ENCODE peak calls at places on chromosomes 1 and 21, in four cellular contexts. One of them, this sample, is unnamed.

GRCh38 chr1:147086129-147086528 is 86.1 kb downstream of the PRKAB2 start:
- DNase-seq in GM12865: no peak
- DNase-seq in A549: no peak
- DNase-seq in HFF-Myc: no peak
- DNase-seq in this sample: no peak

GRCh38 chr1:51464828-51465227 is 54.2 kb downstream of the EPS15 start:
- DNase-seq in A549: no peak
- DNase-seq in GM12865: no peak
- DNase-seq in HFF-Myc: no peak
- DNase-seq in this sample: no peak

GRCh38 chr1:235051521-235051920 is 77.1 kb downstream of the TOMM20 start:
- DNase-seq in GM12865: no peak
- DNase-seq in A549: no peak
- DNase-seq in HFF-Myc: no peak
- DNase-seq in this sample: no peak

GRCh38 chr1:54795100-54795665 is 5.9 kb downstream of the TTC22 start:
- DNase-seq in GM12865: no peak
- DNase-seq in HFF-Myc: no peak
- DNase-seq in A549: no peak
- DNase-seq in this sample: no peak

GRCh38 chr21:41373769-41374168 is 11.9 kb downstream of the MX2 start:
- DNase-seq in GM12865: no peak
- DNase-seq in A549: no peak
- DNase-seq in HFF-Myc: no peak
- DNase-seq in this sample: no peak

GRCh38 chr1:7679873-7680790 is 91.0 kb upstream of the VAMP3 start:
- DNase-seq in GM12865: peak
- DNase-seq in A549: peak
- DNase-seq in HFF-Myc: no peak
- DNase-seq in this sample: no peak

GRCh38 chr21:33478858-33479678 is 706 bp downstream of the TMEM50B start:
- DNase-seq in HFF-Myc: no peak
- DNase-seq in A549: no peak
- DNase-seq in GM12865: peak
- DNase-seq in this sample: no peak

GRCh38 chr1:156146749-156147405 is 6.5 kb upstream of the SEMA4A start:
- DNase-seq in A549: no peak
- DNase-seq in HFF-Myc: no peak
- DNase-seq in GM12865: peak
- DNase-seq in this sample: no peak

GRCh38 chr1:92701147-92701546 is 83.8 kb downstream of the EVI5 start:
- DNase-seq in A549: no peak
- DNase-seq in HFF-Myc: no peak
- DNase-seq in GM12865: no peak
- DNase-seq in this sample: no peak

GRCh38 chr21:22138297-22139016 is 1140.2 kb downstream of the NCAM2 start:
- DNase-seq in GM12865: no peak
- DNase-seq in HFF-Myc: no peak
- DNase-seq in A549: no peak
- DNase-seq in this sample: no peak

GRCh38 chr1:23483327-23484252 is at the start of gene ASAP3:
- DNase-seq in GM12865: no peak
- DNase-seq in HFF-Myc: no peak
- DNase-seq in A549: no peak
- DNase-seq in this sample: no peak

GRCh38 chr21:39114871-39115658 is 68.2 kb downstream of the PSMG1 start:
- DNase-seq in HFF-Myc: no peak
- DNase-seq in A549: no peak
- DNase-seq in GM12865: no peak
- DNase-seq in this sample: no peak

GRCh38 chr21:15301736-15302135 is 236.9 kb upstream of the NRIP1 start:
- DNase-seq in HFF-Myc: no peak
- DNase-seq in A549: no peak
- DNase-seq in GM12865: no peak
- DNase-seq in this sample: no peak

GRCh38 chr1:107897428-107898339 is 67.3 kb downstream of the VAV3 start:
- DNase-seq in A549: no peak
- DNase-seq in HFF-Myc: no peak
- DNase-seq in GM12865: peak
- DNase-seq in this sample: no peak

GRCh38 chr1:199759268-199759724 is 268.2 kb upstream of the NR5A2 start:
- DNase-seq in GM12865: no peak
- DNase-seq in A549: peak
- DNase-seq in HFF-Myc: no peak
- DNase-seq in this sample: no peak

GRCh38 chr21:39696620-39697019 is 48.4 kb upstream of the IGSF5 start:
- DNase-seq in GM12865: no peak
- DNase-seq in HFF-Myc: no peak
- DNase-seq in A549: no peak
- DNase-seq in this sample: no peak

GRCh38 chr1:27885114-27885528 is 12.8 kb downstream of the THEMIS2 start:
- DNase-seq in A549: no peak
- DNase-seq in GM12865: no peak
- DNase-seq in HFF-Myc: no peak
- DNase-seq in this sample: no peak

GRCh38 chr1:24911651-24912144 is 18.4 kb downstream of the RUNX3 start:
- DNase-seq in HFF-Myc: no peak
- DNase-seq in A549: no peak
- DNase-seq in GM12865: no peak
- DNase-seq in this sample: no peak

GRCh38 chr1:67646145-67647035 is 38.6 kb upstream of the GADD45A start:
- DNase-seq in HFF-Myc: peak
- DNase-seq in GM12865: no peak
- DNase-seq in A549: no peak
- DNase-seq in this sample: no peak

GRCh38 chr21:17947546-17947945 is 128.4 kb upstream of the C21orf91 start:
- DNase-seq in GM12865: no peak
- DNase-seq in A549: no peak
- DNase-seq in HFF-Myc: no peak
- DNase-seq in this sample: no peak

GRCh38 chr1:230328342-230329015 is 97.7 kb downstream of the PGBD5 start:
- DNase-seq in GM12865: no peak
- DNase-seq in A549: no peak
- DNase-seq in HFF-Myc: no peak
- DNase-seq in this sample: no peak

GRCh38 chr1:165869343-165869742 is 41.9 kb downstream of the UCK2 start:
- DNase-seq in HFF-Myc: no peak
- DNase-seq in A549: no peak
- DNase-seq in GM12865: no peak
- DNase-seq in this sample: no peak

GRCh38 chr21:40208206-40208950 is 341.1 kb downstream of the PCP4 start:
- DNase-seq in HFF-Myc: no peak
- DNase-seq in GM12865: no peak
- DNase-seq in A549: no peak
- DNase-seq in this sample: no peak

GRCh38 chr1:17276568-17276967 is 27.7 kb downstream of the PADI3 start:
- DNase-seq in HFF-Myc: no peak
- DNase-seq in A549: peak
- DNase-seq in GM12865: no peak
- DNase-seq in this sample: no peak

GRCh38 chr21:15195768-15196167 is 131.0 kb upstream of the NRIP1 start:
- DNase-seq in GM12865: no peak
- DNase-seq in A549: no peak
- DNase-seq in HFF-Myc: no peak
- DNase-seq in this sample: no peak

GRCh38 chr1:159055181-159055621 is 21.4 kb downstream of the AIM2 start:
- DNase-seq in GM12865: no peak
- DNase-seq in A549: no peak
- DNase-seq in HFF-Myc: no peak
- DNase-seq in this sample: no peak

GRCh38 chr1:210223174-210223904 is 9.3 kb upstream of the SERTAD4 start:
- DNase-seq in GM12865: no peak
- DNase-seq in A549: no peak
- DNase-seq in HFF-Myc: no peak
- DNase-seq in this sample: no peak

GRCh38 chr1:110215621-110216020 is 5.5 kb downstream of the KCNC4 start:
- DNase-seq in A549: no peak
- DNase-seq in HFF-Myc: no peak
- DNase-seq in GM12865: no peak
- DNase-seq in this sample: no peak

GRCh38 chr1:197774691-197775281 is 494 bp downstream of the DENND1B start:
- DNase-seq in HFF-Myc: no peak
- DNase-seq in A549: peak
- DNase-seq in GM12865: peak
- DNase-seq in this sample: peak
- TF ChIP-seq CTCF in HFF-Myc: no peak
- TF ChIP-seq CTCF in A549: no peak
- TF ChIP-seq CTCF in GM12865: no peak
- TF ChIP-seq CTCF in this sample: no peak

DNA sequence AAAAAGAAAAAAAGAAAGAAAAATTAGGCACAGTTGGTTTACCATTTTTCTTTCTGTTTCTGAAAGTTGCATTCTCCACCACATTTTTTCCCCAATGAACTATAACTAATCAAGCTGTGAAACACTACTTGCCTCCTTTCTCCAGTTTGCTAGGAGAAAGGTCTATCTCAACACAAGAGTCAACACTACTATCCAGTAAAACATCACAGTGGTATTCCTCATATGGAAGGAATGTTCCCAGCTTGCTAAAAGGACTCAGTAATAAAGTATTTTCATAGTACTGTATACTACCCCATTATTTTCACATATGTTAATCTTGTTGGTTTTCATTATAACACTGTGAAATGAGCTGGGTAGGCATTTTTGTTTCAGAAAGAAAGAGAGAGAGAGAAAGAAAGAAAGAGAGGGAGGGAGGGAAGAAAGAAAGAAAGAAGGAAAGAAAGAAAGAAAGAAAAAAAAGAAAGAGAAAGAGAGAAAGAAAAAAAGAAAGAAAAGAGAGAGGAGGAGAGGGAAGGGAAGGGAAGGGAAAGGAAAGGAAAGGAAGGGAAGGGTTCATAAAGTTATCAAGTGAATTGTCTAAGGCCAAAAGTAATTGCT is 7.9 kb downstream of the PTGER3 start:
- DNase-seq in GM12865: no peak
- DNase-seq in A549: no peak
- DNase-seq in HFF-Myc: no peak
- DNase-seq in this sample: no peak
- TF ChIP-seq CTCF in GM12865: no peak
- TF ChIP-seq CTCF in A549: no peak
- TF ChIP-seq CTCF in HFF-Myc: no peak
- TF ChIP-seq CTCF in this sample: no peak

GRCh38 chr1:1273152-1273534 is 511 bp downstream of the UBE2J2 start:
- DNase-seq in GM12865: no peak
- DNase-seq in HFF-Myc: no peak
- DNase-seq in A549: no peak
- DNase-seq in this sample: no peak
- TF ChIP-seq CTCF in GM12865: no peak
- TF ChIP-seq CTCF in HFF-Myc: no peak
- TF ChIP-seq CTCF in A549: no peak
- TF ChIP-seq CTCF in this sample: no peak

GRCh38 chr21:28337319-28337718 is 655.4 kb downstream of the LTN1 start:
- DNase-seq in A549: no peak
- DNase-seq in GM12865: peak
- DNase-seq in HFF-Myc: peak
- DNase-seq in this sample: no peak
- TF ChIP-seq CTCF in A549: no peak
- TF ChIP-seq CTCF in GM12865: no peak
- TF ChIP-seq CTCF in HFF-Myc: peak
- TF ChIP-seq CTCF in this sample: peak

GRCh38 chr1:94058766-94059165 is 62.2 kb downstream of the ABCA4 start:
- DNase-seq in A549: no peak
- DNase-seq in HFF-Myc: no peak
- DNase-seq in GM12865: no peak
- DNase-seq in this sample: no peak

GRCh38 chr1:94067196-94067595 is 53.8 kb downstream of the ABCA4 start:
- DNase-seq in GM12865: no peak
- DNase-seq in HFF-Myc: no peak
- DNase-seq in A549: no peak
- DNase-seq in this sample: no peak

GRCh38 chr1:94061513-94062443 is 59.2 kb downstream of the ABCA4 start:
- DNase-seq in HFF-Myc: peak
- DNase-seq in A549: peak
- DNase-seq in GM12865: peak
- DNase-seq in this sample: peak

GRCh38 chr1:94060720-94061119 is 60.2 kb downstream of the ABCA4 start:
- DNase-seq in GM12865: no peak
- DNase-seq in HFF-Myc: no peak
- DNase-seq in A549: no peak
- DNase-seq in this sample: no peak

DNA sequence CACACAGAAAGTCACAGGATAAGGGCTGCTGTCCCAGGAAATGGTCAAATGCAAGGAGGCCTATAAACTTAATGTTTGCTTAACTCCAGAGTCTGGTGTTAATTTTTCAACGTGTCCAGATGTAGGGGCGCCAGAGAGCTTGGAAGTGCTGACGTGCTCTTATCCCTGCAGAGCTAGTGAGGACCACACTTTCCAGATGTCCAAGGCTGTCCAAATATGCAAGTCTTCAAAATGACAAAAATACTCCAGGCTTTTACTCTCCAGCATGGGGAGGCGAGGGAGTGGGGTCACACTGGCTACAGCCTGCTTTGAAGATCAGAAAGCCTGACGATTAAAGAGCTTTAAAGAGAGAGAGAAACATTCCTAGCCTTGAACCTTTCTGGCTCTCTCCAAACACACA is 57.6 kb downstream of the ABCA4 start:
- DNase-seq in GM12865: no peak
- DNase-seq in HFF-Myc: peak
- DNase-seq in A549: no peak
- DNase-seq in this sample: no peak
- TF ChIP-seq CTCF in GM12865: no peak
- TF ChIP-seq CTCF in HFF-Myc: peak
- TF ChIP-seq CTCF in A549: peak
- TF ChIP-seq CTCF in this sample: peak

GRCh38 chr21:45012661-45013270 is 61.6 kb upstream of the ADARB1 start:
- DNase-seq in HFF-Myc: no peak
- DNase-seq in GM12865: no peak
- DNase-seq in A549: peak
- DNase-seq in this sample: peak
- TF ChIP-seq CTCF in HFF-Myc: no peak
- TF ChIP-seq CTCF in GM12865: no peak
- TF ChIP-seq CTCF in A549: no peak
- TF ChIP-seq CTCF in this sample: no peak

DNA sequence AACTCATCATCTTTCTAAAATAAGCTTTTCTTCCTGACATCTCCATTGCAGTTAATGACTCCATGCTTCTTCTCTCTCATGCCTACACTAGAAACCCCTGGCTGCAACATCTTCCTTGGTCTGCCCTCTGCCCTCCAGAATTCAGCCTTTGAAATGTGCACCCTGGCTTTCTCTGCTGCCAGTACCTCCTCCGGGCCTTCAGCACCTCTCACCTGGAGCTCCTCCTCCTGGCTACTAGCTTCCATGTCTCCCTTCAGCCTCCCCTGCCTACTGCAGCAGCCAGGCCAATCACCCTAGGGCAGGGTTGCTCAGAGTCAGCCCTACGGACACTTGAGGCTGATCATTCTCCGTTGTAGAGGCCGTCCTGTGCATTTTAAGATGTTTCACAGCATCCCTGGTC is 18.3 kb downstream of the SUSD4 start:
- DNase-seq in A549: no peak
- DNase-seq in HFF-Myc: no peak
- DNase-seq in GM12865: no peak
- DNase-seq in this sample: no peak
- TF ChIP-seq CTCF in A549: no peak
- TF ChIP-seq CTCF in HFF-Myc: no peak
- TF ChIP-seq CTCF in GM12865: no peak
- TF ChIP-seq CTCF in this sample: no peak

GRCh38 chr21:25507522-25507921 is 99.8 kb downstream of the MRPL39 start:
- DNase-seq in A549: no peak
- DNase-seq in GM12865: peak
- DNase-seq in HFF-Myc: no peak
- DNase-seq in this sample: no peak
- TF ChIP-seq CTCF in A549: no peak
- TF ChIP-seq CTCF in GM12865: peak
- TF ChIP-seq CTCF in HFF-Myc: peak
- TF ChIP-seq CTCF in this sample: no peak